ENCODE peak calls at places on chromosomes 5 and 9, in four cellular contexts. One of them, this sample, is unnamed.
A peak's percentile ranks its signal among the peaks of the same experiment; 100 is the strongest.

GRCh38 chr9:20292002-20292401 is 330.3 kb downstream of the MLLT3 start:
- DNase-seq in GM12878: no peak
- DNase-seq in K562: peak; percentile 7
- DNase-seq in HepG2: peak; percentile 30
- DNase-seq in this sample: no peak

GRCh38 chr5:66411701-66412100 is 184.5 kb upstream of the MAST4 start:
- DNase-seq in HepG2: no peak
- DNase-seq in K562: no peak
- DNase-seq in GM12878: no peak
- DNase-seq in this sample: no peak

GRCh38 chr5:666816-667498 is 26.2 kb downstream of the TPPP start:
- DNase-seq in HepG2: no peak
- DNase-seq in GM12878: no peak
- DNase-seq in K562: no peak
- DNase-seq in this sample: no peak

GRCh38 chr9:92988215-92988731 is 41.0 kb downstream of the FGD3 start:
- DNase-seq in HepG2: no peak
- DNase-seq in GM12878: no peak
- DNase-seq in K562: no peak
- DNase-seq in this sample: no peak

GRCh38 chr5:17713301-17713700 is 79.0 kb downstream of the TAF11L14 start:
- DNase-seq in GM12878: no peak
- DNase-seq in HepG2: no peak
- DNase-seq in K562: no peak
- DNase-seq in this sample: no peak

GRCh38 chr5:124936626-124936933 is 190.1 kb upstream of the ZNF608 start:
- DNase-seq in K562: no peak
- DNase-seq in HepG2: no peak
- DNase-seq in GM12878: peak; percentile 61
- DNase-seq in this sample: no peak

GRCh38 chr5:101103874-101104273 is 200.8 kb upstream of the ST8SIA4 start:
- DNase-seq in HepG2: peak; percentile 52
- DNase-seq in K562: no peak
- DNase-seq in GM12878: no peak
- DNase-seq in this sample: no peak

GRCh38 chr9:98380065-98380681 is 124.7 kb upstream of the TBC1D2 start:
- DNase-seq in GM12878: peak; percentile 26
- DNase-seq in HepG2: no peak
- DNase-seq in K562: peak; percentile 17
- DNase-seq in this sample: peak; percentile 31

GRCh38 chr5:23208959-23209431 is 298.4 kb upstream of the PRDM9 start:
- DNase-seq in GM12878: peak; percentile 9
- DNase-seq in K562: peak; percentile 26
- DNase-seq in HepG2: peak; percentile 39
- DNase-seq in this sample: peak; percentile 14

GRCh38 chr9:4946937-4947336 is 38.1 kb upstream of the JAK2 start:
- DNase-seq in GM12878: no peak
- DNase-seq in K562: no peak
- DNase-seq in HepG2: no peak
- DNase-seq in this sample: no peak

GRCh38 chr9:6842584-6842947 is 84.8 kb downstream of the KDM4C start:
- DNase-seq in HepG2: no peak
- DNase-seq in GM12878: no peak
- DNase-seq in K562: no peak
- DNase-seq in this sample: no peak

GRCh38 chr5:6632324-6632930 is 417 bp downstream of the NSUN2 start:
- DNase-seq in K562: no peak
- DNase-seq in GM12878: no peak
- DNase-seq in HepG2: peak; percentile 18
- DNase-seq in this sample: no peak

GRCh38 chr5:161034456-161034855 is 182.4 kb upstream of the ATP10B start:
- DNase-seq in GM12878: no peak
- DNase-seq in K562: no peak
- DNase-seq in HepG2: no peak
- DNase-seq in this sample: no peak

GRCh38 chr5:181187500-181188213 is 17.3 kb downstream of the TRIM7 start:
- DNase-seq in GM12878: no peak
- DNase-seq in HepG2: peak; percentile 81
- DNase-seq in K562: peak; percentile 66
- DNase-seq in this sample: peak; percentile 92

GRCh38 chr9:108056805-108057386 is 567.3 kb upstream of the KLF4 start:
- DNase-seq in GM12878: no peak
- DNase-seq in HepG2: no peak
- DNase-seq in K562: no peak
- DNase-seq in this sample: no peak

GRCh38 chr9:82923410-82924242 is 139.3 kb downstream of the RASEF start:
- DNase-seq in GM12878: no peak
- DNase-seq in HepG2: peak; percentile 23
- DNase-seq in K562: no peak
- DNase-seq in this sample: no peak
- TF ChIP-seq CBFB in GM12878: no peak
- TF ChIP-seq CBFB in HepG2: no peak
- TF ChIP-seq CBFB in K562: no peak
- TF ChIP-seq CBFB in this sample: no peak

GRCh38 chr5:113022661-113023060 is 46.1 kb downstream of the DCP2 start:
- DNase-seq in K562: no peak
- DNase-seq in GM12878: peak; percentile 11
- DNase-seq in HepG2: no peak
- DNase-seq in this sample: no peak

GRCh38 chr5:113024298-113024697 is 47.7 kb downstream of the DCP2 start:
- DNase-seq in HepG2: no peak
- DNase-seq in GM12878: no peak
- DNase-seq in K562: no peak
- DNase-seq in this sample: no peak

GRCh38 chr5:113025596-113025995 is 49.0 kb downstream of the DCP2 start:
- DNase-seq in K562: no peak
- DNase-seq in GM12878: no peak
- DNase-seq in HepG2: no peak
- DNase-seq in this sample: no peak

GRCh38 chr5:113017891-113018635 is 41.5 kb downstream of the DCP2 start:
- DNase-seq in GM12878: no peak
- DNase-seq in HepG2: no peak
- DNase-seq in K562: no peak
- DNase-seq in this sample: no peak

DNA sequence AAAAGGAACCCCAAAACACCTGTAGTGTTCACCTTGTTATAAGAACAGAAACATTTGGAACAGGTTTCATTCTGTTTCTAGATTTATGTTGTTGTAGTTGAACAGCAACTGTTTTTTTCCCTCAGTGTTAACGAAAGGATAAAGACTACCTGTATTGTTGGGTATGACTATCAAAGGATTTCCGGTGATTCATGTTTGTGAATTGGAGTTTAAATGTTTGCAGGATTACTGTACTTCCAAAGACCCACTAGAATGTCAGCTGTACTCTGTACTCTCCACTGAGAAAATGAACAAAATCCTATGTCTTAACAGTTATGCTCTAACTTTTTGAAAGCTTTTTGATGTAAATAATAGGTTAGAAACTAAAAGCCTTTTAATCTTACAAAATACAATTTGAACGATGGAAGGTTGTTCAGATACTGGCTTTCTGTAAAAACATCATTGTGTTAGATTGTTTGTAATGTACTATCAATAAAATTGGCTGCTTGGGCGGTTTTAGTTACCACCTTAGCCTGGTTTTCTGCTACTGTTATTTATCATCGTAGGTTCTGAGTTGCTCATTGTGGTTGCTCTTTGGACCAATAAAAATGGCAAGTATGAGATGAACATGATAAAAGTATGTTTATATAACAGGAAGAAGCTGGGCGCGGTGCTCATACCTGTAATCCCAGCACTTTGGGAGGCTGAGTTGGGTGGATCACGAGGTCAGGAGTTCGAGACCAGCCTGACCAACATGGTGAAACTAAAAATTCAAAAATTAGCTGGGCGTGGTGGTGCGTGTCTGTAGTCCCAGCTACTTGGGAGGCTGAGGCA is 44.1 kb downstream of the DCP2 start:
- DNase-seq in HepG2: peak; percentile 90
- DNase-seq in K562: no peak
- DNase-seq in GM12878: no peak
- DNase-seq in this sample: no peak
- TF ChIP-seq TCF7 in HepG2: peak; percentile 72
- TF ChIP-seq TCF7 in K562: no peak
- TF ChIP-seq TCF7 in GM12878: no peak
- TF ChIP-seq TCF7 in this sample: no peak

GRCh38 chr5:154285661-154286408 is 95.3 kb downstream of the GALNT10 start:
- DNase-seq in HepG2: peak; percentile 52
- DNase-seq in K562: no peak
- DNase-seq in GM12878: no peak
- DNase-seq in this sample: no peak
- TF ChIP-seq CBFB in HepG2: no peak
- TF ChIP-seq CBFB in K562: no peak
- TF ChIP-seq CBFB in GM12878: no peak
- TF ChIP-seq CBFB in this sample: no peak

GRCh38 chr9:25960235-25960634 is 282.0 kb upstream of the TUSC1 start:
- DNase-seq in GM12878: no peak
- DNase-seq in HepG2: no peak
- DNase-seq in K562: no peak
- DNase-seq in this sample: no peak
- TF ChIP-seq TCF7 in GM12878: no peak
- TF ChIP-seq TCF7 in HepG2: no peak
- TF ChIP-seq TCF7 in K562: no peak
- TF ChIP-seq TCF7 in this sample: no peak

DNA sequence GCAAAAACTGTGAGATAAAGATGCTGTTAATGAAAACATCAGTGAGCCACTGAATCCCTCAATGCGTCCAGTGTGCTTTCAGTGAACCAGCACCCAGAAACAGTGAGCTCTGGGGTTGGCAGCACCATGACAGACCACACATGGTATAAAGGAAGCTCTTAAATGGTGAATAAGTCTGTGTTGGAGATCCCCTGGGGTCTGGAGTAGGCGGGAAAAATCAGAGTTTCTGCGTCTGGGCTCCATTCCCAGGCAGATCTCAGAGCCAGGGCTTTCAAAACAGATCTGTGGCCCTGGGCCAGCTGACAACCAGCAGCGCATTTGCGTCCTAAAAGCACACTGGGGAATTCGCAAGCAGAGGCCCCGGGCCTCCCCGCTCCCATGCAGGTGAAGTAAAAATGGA is 233.5 kb downstream of the FRMD3 start:
- DNase-seq in K562: no peak
- DNase-seq in GM12878: no peak
- DNase-seq in HepG2: no peak
- DNase-seq in this sample: no peak
- TF ChIP-seq CBFB in K562: no peak
- TF ChIP-seq CBFB in GM12878: no peak
- TF ChIP-seq CBFB in HepG2: no peak
- TF ChIP-seq CBFB in this sample: no peak

DNA sequence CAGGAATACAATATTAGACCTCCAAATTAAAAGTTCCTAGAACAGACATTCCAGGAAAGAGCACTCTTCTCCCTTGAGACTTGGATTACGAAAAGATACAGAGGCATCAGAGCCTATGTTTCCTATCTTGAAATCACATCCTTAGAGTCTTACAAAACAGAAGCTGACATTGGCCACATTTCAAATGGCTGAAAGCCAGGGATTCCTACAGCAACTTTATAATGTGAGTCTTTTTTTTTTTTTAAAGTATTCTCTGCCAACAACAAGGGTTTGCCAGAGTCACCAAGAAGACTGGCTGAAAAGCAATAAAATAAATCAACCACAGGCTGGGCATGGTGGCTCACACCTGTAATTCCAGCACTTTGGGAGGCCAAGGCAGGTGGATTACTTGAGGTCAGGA is 63.1 kb downstream of the TRPM6 start:
- DNase-seq in GM12878: no peak
- DNase-seq in HepG2: no peak
- DNase-seq in K562: no peak
- DNase-seq in this sample: no peak
- TF ChIP-seq TCF7 in GM12878: no peak
- TF ChIP-seq TCF7 in HepG2: no peak
- TF ChIP-seq TCF7 in K562: no peak
- TF ChIP-seq TCF7 in this sample: no peak

GRCh38 chr9:95156074-95156473 is 161.4 kb downstream of the FANCC start:
- DNase-seq in GM12878: no peak
- DNase-seq in K562: no peak
- DNase-seq in HepG2: no peak
- DNase-seq in this sample: no peak

GRCh38 chr9:95155211-95155610 is 162.3 kb downstream of the FANCC start:
- DNase-seq in K562: no peak
- DNase-seq in GM12878: no peak
- DNase-seq in HepG2: no peak
- DNase-seq in this sample: no peak

GRCh38 chr9:95157491-95158151 is 159.9 kb downstream of the FANCC start:
- DNase-seq in GM12878: peak; percentile 40
- DNase-seq in HepG2: peak; percentile 57
- DNase-seq in K562: no peak
- DNase-seq in this sample: no peak
- TF ChIP-seq CBFB in GM12878: no peak
- TF ChIP-seq CBFB in HepG2: no peak
- TF ChIP-seq CBFB in K562: no peak
- TF ChIP-seq CBFB in this sample: no peak

DNA sequence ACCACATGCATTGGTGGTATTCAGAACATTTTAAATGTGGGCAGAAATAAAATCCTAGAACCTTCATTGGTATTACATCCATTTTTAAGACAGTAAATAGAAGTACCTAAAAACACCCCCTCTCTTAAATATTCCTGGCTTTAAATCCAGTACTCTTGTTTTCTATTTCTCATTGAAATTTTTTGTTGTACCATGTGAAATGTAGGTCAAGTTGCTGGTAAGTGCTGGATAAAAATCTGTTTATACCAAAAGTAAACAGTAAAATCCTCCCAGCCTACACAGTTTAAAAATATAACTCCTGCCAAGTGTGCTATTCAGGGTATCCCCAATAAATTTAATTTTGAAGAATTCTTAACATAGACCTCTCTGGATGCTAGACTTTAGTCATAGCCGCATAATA is 75.0 kb upstream of the FST start:
- DNase-seq in GM12878: no peak
- DNase-seq in K562: no peak
- DNase-seq in HepG2: no peak
- DNase-seq in this sample: no peak
- TF ChIP-seq TCF7 in GM12878: no peak
- TF ChIP-seq TCF7 in K562: no peak
- TF ChIP-seq TCF7 in HepG2: no peak
- TF ChIP-seq TCF7 in this sample: no peak

This sample was measured in WTC11.